ENCODE peak calls at places on chromosomes 6 and 20, in ten cellular contexts. L, S, X, J, G, A, N, E, Q and H are unnamed samples.

GRCh38 chr20:47747663-47748031 is 37.6 kb downstream of the SULF2 start:
- DNase-seq in L (no peak), S (no peak), X (no peak), J (no peak), G (no peak), A (no peak), N (no peak), E (no peak), Q (no peak), H (no peak)

GRCh38 chr6:69487688-69488087 is 309.1 kb downstream of the LMBRD1 start:
- DNase-seq in L (no peak), S (no peak), X (no peak), J (peak; percentile 29), G (no peak), A (no peak), N (no peak), E (peak; percentile 36), Q (no peak), H (peak; percentile 8)

GRCh38 chr6:90062667-90063066 is 168.4 kb downstream of the GJA10 start:
- DNase-seq in L (no peak), S (no peak), X (no peak), J (no peak), G (no peak), A (no peak), N (no peak), E (no peak), Q (no peak), H (no peak)

GRCh38 chr20:25321262-25321831 is 69.3 kb downstream of the ABHD12 start:
- DNase-seq in L (no peak), S (no peak), X (no peak), J (no peak), G (peak; percentile 50), A (no peak), N (no peak), E (no peak), Q (no peak), H (no peak)

GRCh38 chr20:44863661-44864060 is 21.8 kb upstream of the YWHAB start:
- DNase-seq in L (no peak), S (no peak), X (no peak), J (no peak), G (no peak), A (peak; percentile 49), N (no peak), E (no peak), Q (no peak), H (no peak)

GRCh38 chr6:45479834-45480696 is 102.3 kb upstream of the SUPT3H start:
- DNase-seq in L (peak; percentile 49), S (peak; percentile 73), X (no peak), J (no peak), G (no peak), A (peak; percentile 8), N (peak; percentile 71), E (no peak), Q (no peak), H (peak; percentile 46)

GRCh38 chr20:528923-529594 is 14.5 kb downstream of the CSNK2A1 start:
- DNase-seq in L (peak; percentile 83), S (no peak), X (no peak), J (peak; percentile 18), G (no peak), A (no peak), N (peak; percentile 57), E (no peak), Q (peak; percentile 86), H (peak; percentile 87)

GRCh38 chr20:64205611-64206026 is 41.4 kb downstream of the MYT1 start:
- DNase-seq in L (no peak), S (no peak), X (no peak), J (no peak), G (no peak), A (no peak), N (no peak), E (no peak), Q (no peak), H (no peak)

GRCh38 chr20:848218-848617 is 14.7 kb downstream of the FAM110A start:
- DNase-seq in L (no peak), S (no peak), X (no peak), J (no peak), G (no peak), A (no peak), N (no peak), E (no peak), Q (no peak), H (no peak)

GRCh38 chr6:150266309-150266708 is 102.5 kb upstream of the IYD start:
- DNase-seq in L (no peak), S (no peak), X (no peak), J (no peak), G (no peak), A (no peak), N (no peak), E (no peak), Q (no peak), H (no peak)

GRCh38 chr20:64225166-64225595 is 30.4 kb upstream of the PCMTD2 start:
- DNase-seq in L (no peak), S (no peak), X (no peak), J (no peak), G (no peak), A (no peak), N (no peak), E (no peak), Q (no peak), H (no peak)

GRCh38 chr6:49072146-49072545 is 390.9 kb downstream of the MMUT start:
- DNase-seq in L (peak; percentile 25), S (no peak), X (no peak), J (no peak), G (no peak), A (no peak), N (no peak), E (no peak), Q (no peak), H (no peak)

GRCh38 chr6:160973856-160974255 is 17.7 kb upstream of the MAP3K4 start:
- DNase-seq in L (peak; percentile 62), S (no peak), X (no peak), J (peak; percentile 83), G (no peak), A (no peak), N (no peak), E (no peak), Q (no peak), H (peak; percentile 13)

GRCh38 chr6:111793711-111794111 is 79.5 kb downstream of the FYN start:
- DNase-seq in L (no peak), S (no peak), X (no peak), J (no peak), G (no peak), A (no peak), N (no peak), E (no peak), Q (no peak), H (no peak)

GRCh38 chr6:35046862-35047261 is 94.3 kb downstream of the TCP11 start:
- DNase-seq in L (no peak), S (peak; percentile 86), X (no peak), J (no peak), G (no peak), A (no peak), N (peak; percentile 89), E (no peak), Q (no peak), H (no peak)

GRCh38 chr6:156498696-156499095 is 278.5 kb upstream of the ARID1B start:
- DNase-seq in L (no peak), S (no peak), X (no peak), J (no peak), G (no peak), A (no peak), N (no peak), E (no peak), Q (no peak), H (no peak)

GRCh38 chr6:49939993-49940498 is 23.9 kb downstream of the DEFB114 start:
- DNase-seq in L (no peak), S (no peak), X (no peak), J (peak; percentile 89), G (no peak), A (peak; percentile 71), N (no peak), E (peak; percentile 39), Q (no peak), H (no peak)

GRCh38 chr20:10366898-10367419 is 67.1 kb downstream of the MKKS start:
- DNase-seq in L (no peak), S (no peak), X (peak; percentile 47), J (no peak), G (no peak), A (no peak), N (peak; percentile 76), E (no peak), Q (no peak), H (no peak)

GRCh38 chr6:67411036-67411435 is 1224.0 kb upstream of the ADGRB3 start:
- DNase-seq in L (no peak), S (no peak), X (no peak), J (no peak), G (no peak), A (peak; percentile 3), N (peak; percentile 1), E (no peak), Q (no peak), H (no peak)

GRCh38 chr6:27188206-27188884 is 59.2 kb upstream of the PRSS16 start:
- DNase-seq in L (peak; percentile 87), S (no peak), X (peak; percentile 29), J (peak; percentile 95), G (peak; percentile 81), A (peak; percentile 80), N (peak; percentile 73), E (peak; percentile 69), Q (peak; percentile 57), H (peak; percentile 84)

GRCh38 chr20:41340327-41341055 is at the start of gene LPIN3:
- DNase-seq in L (peak; percentile 92), S (no peak), X (peak; percentile 62), J (peak; percentile 97), G (peak; percentile 92), A (peak; percentile 96), N (peak; percentile 47), E (peak; percentile 19), Q (peak; percentile 86), H (peak; percentile 93)

GRCh38 chr20:31674895-31675827 is 37.4 kb downstream of the COX4I2 start:
- DNase-seq in L (peak; percentile 95), S (peak; percentile 96), X (peak; percentile 90), J (peak; percentile 39), G (peak; percentile 92), A (no peak), N (peak; percentile 84), E (no peak), Q (no peak), H (peak; percentile 95)

GRCh38 chr20:48750941-48751620 is 76.7 kb downstream of the PREX1 start:
- DNase-seq in L (no peak), S (peak; percentile 48), X (peak; percentile 83), J (peak; percentile 95), G (peak; percentile 70), A (no peak), N (peak; percentile 84), E (peak; percentile 60), Q (no peak), H (no peak)

GRCh38 chr20:44271915-44272663 is 25.0 kb downstream of the GDAP1L1 start:
- DNase-seq in L (no peak), S (no peak), X (no peak), J (peak; percentile 57), G (no peak), A (no peak), N (no peak), E (no peak), Q (no peak), H (no peak)

GRCh38 chr6:56938634-56939294 is 16.1 kb upstream of the BEND6 start:
- DNase-seq in L (peak; percentile 100), S (no peak), X (peak; percentile 29), J (peak; percentile 36), G (peak; percentile 83), A (peak; percentile 9), N (peak; percentile 66), E (no peak), Q (peak; percentile 30), H (peak; percentile 100)